ENCODE peak calls at places on chromosomes 4 and X, in five cellular contexts. One of them, this sample, is unnamed.
A peak's percentile ranks its signal among the peaks of the same experiment; 100 is the strongest.

GRCh38 chr4:140260227-140260626 is 106.2 kb upstream of the MAML3 start:
- DNase-seq in stomach: no peak
- DNase-seq in lower leg skin: no peak
- DNase-seq in gastrocnemius medialis: no peak
- DNase-seq in transverse colon: no peak
- DNase-seq in this sample: no peak

GRCh38 chrX:150298841-150299551 is 64.1 kb upstream of the MAMLD1 start:
- DNase-seq in stomach: no peak
- DNase-seq in lower leg skin: no peak
- DNase-seq in gastrocnemius medialis: no peak
- DNase-seq in transverse colon: no peak
- DNase-seq in this sample: no peak

GRCh38 chrX:50881028-50881427 is 29.5 kb upstream of the BMP15 start:
- DNase-seq in stomach: no peak
- DNase-seq in lower leg skin: no peak
- DNase-seq in gastrocnemius medialis: no peak
- DNase-seq in transverse colon: no peak
- DNase-seq in this sample: no peak

GRCh38 chrX:125319646-125320521 is at the start of gene TEX13C:
- DNase-seq in stomach: no peak
- DNase-seq in lower leg skin: no peak
- DNase-seq in gastrocnemius medialis: no peak
- DNase-seq in transverse colon: no peak
- DNase-seq in this sample: peak; percentile 31

GRCh38 chr4:143186634-143187033 is 1.9 kb downstream of the USP38 start:
- DNase-seq in stomach: no peak
- DNase-seq in lower leg skin: no peak
- DNase-seq in gastrocnemius medialis: no peak
- DNase-seq in transverse colon: no peak
- DNase-seq in this sample: no peak

GRCh38 chrX:151604931-151605330 is 41.5 kb downstream of the PASD1 start:
- DNase-seq in stomach: no peak
- DNase-seq in lower leg skin: no peak
- DNase-seq in gastrocnemius medialis: no peak
- DNase-seq in transverse colon: no peak
- DNase-seq in this sample: no peak

GRCh38 chr4:67727124-67727850 is 26.3 kb upstream of the UBA6 start:
- DNase-seq in stomach: no peak
- DNase-seq in lower leg skin: no peak
- DNase-seq in gastrocnemius medialis: no peak
- DNase-seq in transverse colon: no peak
- DNase-seq in this sample: no peak

GRCh38 chrX:40468033-40468979 is 112.5 kb upstream of the ATP6AP2 start:
- DNase-seq in stomach: peak; percentile 58
- DNase-seq in lower leg skin: peak; percentile 21
- DNase-seq in gastrocnemius medialis: no peak
- DNase-seq in transverse colon: peak; percentile 59
- DNase-seq in this sample: peak; percentile 73

GRCh38 chrX:140817943-140818342 is 108.4 kb downstream of the LINC00632 start:
- DNase-seq in stomach: no peak
- DNase-seq in lower leg skin: no peak
- DNase-seq in gastrocnemius medialis: no peak
- DNase-seq in transverse colon: no peak
- DNase-seq in this sample: no peak

GRCh38 chr4:185728886-185729285 is 83.1 kb downstream of the SORBS2 start:
- DNase-seq in stomach: no peak
- DNase-seq in lower leg skin: no peak
- DNase-seq in gastrocnemius medialis: no peak
- DNase-seq in transverse colon: no peak
- DNase-seq in this sample: no peak

GRCh38 chr4:54197926-54198325 is 31.2 kb upstream of the PDGFRA start:
- DNase-seq in stomach: no peak
- DNase-seq in lower leg skin: no peak
- DNase-seq in gastrocnemius medialis: no peak
- DNase-seq in transverse colon: no peak
- DNase-seq in this sample: no peak

GRCh38 chr4:83582289-83582756 is 46.4 kb downstream of the GPAT3 start:
- DNase-seq in stomach: peak; percentile 54
- DNase-seq in lower leg skin: no peak
- DNase-seq in gastrocnemius medialis: peak; percentile 8
- DNase-seq in transverse colon: peak; percentile 83
- DNase-seq in this sample: peak; percentile 32

GRCh38 chr4:166839615-166840251 is 394.6 kb downstream of the SPOCK3 start:
- DNase-seq in stomach: no peak
- DNase-seq in lower leg skin: no peak
- DNase-seq in gastrocnemius medialis: no peak
- DNase-seq in transverse colon: no peak
- DNase-seq in this sample: no peak
- TF ChIP-seq CTCF in stomach: no peak
- TF ChIP-seq CTCF in lower leg skin: no peak
- TF ChIP-seq CTCF in gastrocnemius medialis: no peak
- TF ChIP-seq CTCF in transverse colon: no peak
- TF ChIP-seq CTCF in this sample: no peak

GRCh38 chrX:29138003-29138402 is 550.8 kb downstream of the IL1RAPL1 start:
- DNase-seq in stomach: no peak
- DNase-seq in lower leg skin: no peak
- DNase-seq in gastrocnemius medialis: no peak
- DNase-seq in transverse colon: no peak
- DNase-seq in this sample: no peak
- TF ChIP-seq POLR2A in stomach: no peak
- TF ChIP-seq POLR2A in lower leg skin: no peak
- TF ChIP-seq POLR2A in gastrocnemius medialis: no peak
- TF ChIP-seq POLR2A in transverse colon: no peak
- TF ChIP-seq POLR2A in this sample: no peak

DNA sequence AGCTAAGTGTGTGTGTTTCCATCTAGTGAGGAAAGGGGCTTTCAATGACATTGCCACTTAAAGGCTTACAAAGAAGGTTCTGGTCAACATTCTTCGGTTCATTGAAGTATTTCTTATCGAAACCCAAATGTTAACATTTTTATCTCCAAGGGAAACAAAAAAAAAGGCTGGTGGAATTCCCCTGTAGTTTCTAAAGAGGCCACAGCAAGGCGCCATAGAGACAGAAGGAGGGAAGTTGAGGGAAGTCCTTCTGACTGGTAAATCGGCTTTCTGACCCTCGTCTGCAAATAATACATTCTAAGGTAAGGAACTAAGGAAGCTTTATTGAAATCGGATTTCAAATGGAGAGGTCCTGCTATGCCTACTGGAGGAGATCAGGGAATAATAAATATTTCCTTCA is 1.7 kb upstream of the ZFP42 start:
- DNase-seq in stomach: no peak
- DNase-seq in lower leg skin: no peak
- DNase-seq in gastrocnemius medialis: no peak
- DNase-seq in transverse colon: no peak
- DNase-seq in this sample: peak; percentile 35
- TF ChIP-seq CTCF in stomach: no peak
- TF ChIP-seq CTCF in lower leg skin: no peak
- TF ChIP-seq CTCF in gastrocnemius medialis: no peak
- TF ChIP-seq CTCF in transverse colon: peak; percentile 16
- TF ChIP-seq CTCF in this sample: no peak

GRCh38 chrX:48848847-48849246 is 13.4 kb upstream of the PCSK1N start:
- DNase-seq in stomach: no peak
- DNase-seq in lower leg skin: no peak
- DNase-seq in gastrocnemius medialis: no peak
- DNase-seq in transverse colon: no peak
- DNase-seq in this sample: no peak
- TF ChIP-seq POLR2A in stomach: no peak
- TF ChIP-seq POLR2A in lower leg skin: no peak
- TF ChIP-seq POLR2A in gastrocnemius medialis: no peak
- TF ChIP-seq POLR2A in transverse colon: no peak
- TF ChIP-seq POLR2A in this sample: no peak

GRCh38 chr4:162457071-162457865 is 293.5 kb upstream of the FSTL5 start:
- DNase-seq in stomach: no peak
- DNase-seq in lower leg skin: no peak
- DNase-seq in gastrocnemius medialis: no peak
- DNase-seq in transverse colon: no peak
- DNase-seq in this sample: no peak

GRCh38 chr4:162461952-162462351 is 298.2 kb upstream of the FSTL5 start:
- DNase-seq in stomach: no peak
- DNase-seq in lower leg skin: no peak
- DNase-seq in gastrocnemius medialis: no peak
- DNase-seq in transverse colon: no peak
- DNase-seq in this sample: no peak

GRCh38 chr4:162456106-162456505 is 292.3 kb upstream of the FSTL5 start:
- DNase-seq in stomach: no peak
- DNase-seq in lower leg skin: no peak
- DNase-seq in gastrocnemius medialis: no peak
- DNase-seq in transverse colon: no peak
- DNase-seq in this sample: no peak

DNA sequence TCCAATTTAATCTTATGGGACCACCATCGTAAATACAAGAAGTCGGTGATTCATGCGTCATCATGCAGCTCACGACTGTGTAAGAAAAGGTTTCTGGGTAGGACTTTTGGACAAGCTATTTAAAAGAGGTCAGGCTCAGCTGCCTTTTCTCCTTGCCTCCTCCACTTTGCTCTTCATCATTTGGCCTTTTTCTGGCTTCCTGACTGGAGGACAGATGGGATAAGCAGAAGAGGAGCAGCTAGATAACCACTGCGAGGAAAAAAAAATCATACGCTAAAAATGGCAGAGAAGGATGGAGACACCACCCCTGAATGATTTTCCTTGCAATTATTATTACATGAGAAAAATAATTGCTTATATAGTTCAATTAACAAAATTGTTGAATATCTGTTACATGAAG is 294.3 kb upstream of the FSTL5 start:
- DNase-seq in stomach: no peak
- DNase-seq in lower leg skin: no peak
- DNase-seq in gastrocnemius medialis: no peak
- DNase-seq in transverse colon: no peak
- DNase-seq in this sample: no peak
- TF ChIP-seq CTCF in stomach: no peak
- TF ChIP-seq CTCF in lower leg skin: no peak
- TF ChIP-seq CTCF in gastrocnemius medialis: no peak
- TF ChIP-seq CTCF in transverse colon: no peak
- TF ChIP-seq CTCF in this sample: no peak

DNA sequence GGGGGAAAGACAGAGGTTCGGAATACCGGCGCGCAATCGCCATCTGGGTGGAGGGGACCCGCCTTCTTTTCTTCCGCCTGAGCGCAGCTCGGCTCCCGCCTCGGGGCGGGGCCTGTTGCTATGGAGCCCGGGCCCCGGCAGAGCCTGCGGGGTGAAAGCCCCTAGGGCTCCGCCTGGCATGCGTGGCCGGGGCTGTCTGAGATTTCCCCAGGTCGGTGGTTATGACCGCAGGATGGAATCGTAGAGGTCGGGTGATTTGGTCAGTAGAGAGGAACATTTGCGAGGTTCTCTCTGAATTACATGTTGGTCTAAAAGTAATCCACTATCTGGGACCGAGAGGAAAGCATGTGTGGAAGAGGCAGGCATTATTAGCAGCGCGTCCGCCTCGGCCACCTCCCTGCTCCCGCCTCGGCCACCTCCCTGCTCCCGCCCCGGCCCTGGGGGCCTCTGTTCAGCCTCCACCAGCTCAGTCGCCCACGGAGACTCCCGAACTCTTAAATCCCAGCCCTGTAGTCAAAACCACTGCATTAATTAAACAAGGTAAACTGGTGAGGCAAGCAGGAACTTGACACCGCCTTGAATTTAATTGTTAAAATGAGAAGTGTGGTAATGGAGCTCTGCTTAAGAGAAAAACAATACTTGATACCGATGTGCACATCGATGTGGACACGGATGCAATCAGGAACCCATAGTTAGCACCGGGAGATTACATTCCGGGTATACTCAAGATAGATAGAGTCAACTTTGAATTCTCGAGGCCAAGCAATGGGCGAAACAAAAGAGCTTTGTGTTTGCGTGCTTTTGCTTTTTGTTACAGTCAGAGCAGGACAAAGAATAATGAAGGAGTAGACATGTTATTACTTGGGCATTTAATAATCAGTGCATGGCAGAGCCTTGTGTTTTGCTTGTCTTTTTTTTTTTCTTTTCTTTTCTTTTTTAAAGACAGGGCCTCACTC is 45.2 kb downstream of the TRIM2 start:
- DNase-seq in stomach: peak; percentile 83
- DNase-seq in lower leg skin: peak; percentile 39
- DNase-seq in gastrocnemius medialis: no peak
- DNase-seq in transverse colon: peak; percentile 87
- DNase-seq in this sample: peak; percentile 80
- TF ChIP-seq POLR2A in stomach: no peak
- TF ChIP-seq POLR2A in lower leg skin: no peak
- TF ChIP-seq POLR2A in gastrocnemius medialis: no peak
- TF ChIP-seq POLR2A in transverse colon: no peak
- TF ChIP-seq POLR2A in this sample: no peak

DNA sequence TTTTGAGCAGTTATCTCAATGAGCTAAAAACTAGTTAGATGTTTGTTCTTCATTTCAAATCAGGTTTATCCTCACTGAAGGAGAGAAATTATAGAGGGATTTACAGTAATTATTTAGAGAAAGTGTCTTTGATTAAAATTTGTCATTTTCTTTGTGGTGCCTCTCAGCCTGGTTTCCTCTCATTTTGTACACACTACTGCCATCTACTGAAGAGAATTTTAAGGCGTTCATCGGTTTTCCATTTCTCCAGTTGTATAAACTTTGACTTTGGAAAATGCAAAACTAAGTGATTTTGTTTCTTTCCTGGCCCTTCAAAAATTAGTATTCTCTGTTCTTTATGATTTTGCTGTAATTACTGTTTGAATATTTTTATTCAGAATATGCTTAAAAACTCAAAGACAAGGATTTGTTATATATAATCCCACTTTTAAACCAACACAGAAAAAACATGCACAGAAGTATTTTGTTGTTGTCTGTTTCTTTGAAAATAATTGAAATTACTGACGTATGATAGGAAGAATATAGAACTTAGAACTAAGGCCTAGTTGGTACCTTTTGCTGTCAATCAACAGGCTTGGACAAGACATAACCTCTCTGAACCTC is 34.4 kb upstream of the ANXA3 start:
- DNase-seq in stomach: no peak
- DNase-seq in lower leg skin: no peak
- DNase-seq in gastrocnemius medialis: no peak
- DNase-seq in transverse colon: no peak
- DNase-seq in this sample: no peak
- TF ChIP-seq CTCF in stomach: no peak
- TF ChIP-seq CTCF in lower leg skin: no peak
- TF ChIP-seq CTCF in gastrocnemius medialis: no peak
- TF ChIP-seq CTCF in transverse colon: peak; percentile 48
- TF ChIP-seq CTCF in this sample: peak; percentile 40

DNA sequence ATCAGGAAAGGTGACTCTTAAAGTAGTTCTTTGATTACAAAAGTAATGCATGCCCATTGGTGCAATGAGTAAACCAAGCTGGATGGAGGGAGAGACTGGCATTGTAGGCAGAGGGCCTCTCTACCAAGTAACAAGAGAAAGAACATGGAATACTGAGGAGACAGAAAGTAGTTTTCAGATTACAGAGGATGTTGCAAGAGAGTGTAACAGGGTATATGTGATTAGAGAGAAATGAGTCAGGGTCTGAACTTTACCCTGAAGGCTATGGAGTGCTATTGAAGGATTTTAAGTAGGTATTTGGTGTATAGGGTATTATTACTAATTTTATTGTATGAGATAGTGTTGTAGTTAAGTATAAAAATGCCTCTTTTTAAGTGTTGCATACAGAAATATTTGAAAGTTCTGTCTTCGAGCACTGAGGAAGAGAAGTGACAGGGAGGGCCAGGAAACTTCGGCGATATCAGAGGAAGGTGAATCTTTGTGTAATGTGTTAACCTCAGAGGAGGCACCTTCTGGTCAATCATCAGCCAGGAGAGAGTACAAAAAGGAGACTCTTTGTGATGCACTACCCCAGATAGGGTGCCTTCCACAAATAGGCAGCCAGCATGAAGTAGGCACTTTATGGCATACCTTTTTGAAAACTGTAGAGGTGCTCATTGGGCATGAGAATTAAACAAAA is 8.2 kb downstream of the NKAP start:
- DNase-seq in stomach: no peak
- DNase-seq in lower leg skin: no peak
- DNase-seq in gastrocnemius medialis: no peak
- DNase-seq in transverse colon: no peak
- DNase-seq in this sample: no peak
- TF ChIP-seq POLR2A in stomach: no peak
- TF ChIP-seq POLR2A in lower leg skin: no peak
- TF ChIP-seq POLR2A in gastrocnemius medialis: no peak
- TF ChIP-seq POLR2A in transverse colon: no peak
- TF ChIP-seq POLR2A in this sample: no peak

This sample was measured in testis.